ENCODE peak calls at places on chromosomes 6 and 20, in ten cellular contexts. Q, Y, A, P, D, K, W, G, B and X are unnamed samples.

GRCh38 chr6:145245119-145245518 is 490.2 kb downstream of the EPM2A start:
- DNase-seq in W (no peak), G (no peak), K (peak; percentile 33), P (no peak), D (no peak), Y (no peak), Q (no peak), B (no peak), A (no peak), X (no peak)

GRCh38 chr6:105900120-105900937 is 185.8 kb upstream of the PRDM1 start:
- DNase-seq in D (no peak), P (no peak), Q (no peak), W (no peak), Y (no peak), K (peak; percentile 18), A (no peak), G (no peak), B (no peak), X (no peak)

GRCh38 chr6:135568366-135568765 is 70.8 kb upstream of the AHI1 start:
- DNase-seq in D (peak; percentile 34), A (no peak), G (peak; percentile 46), K (peak; percentile 97), W (peak; percentile 40), Q (no peak), B (peak; percentile 26), Y (no peak), P (peak; percentile 25), X (no peak)

GRCh38 chr20:914727-915498 is 1.2 kb downstream of the ANGPT4 start:
- DNase-seq in A (no peak), Y (no peak), B (no peak), G (no peak), P (no peak), W (no peak), Q (no peak), K (no peak), D (no peak), X (no peak)

GRCh38 chr20:44747166-44748004 is 1.7 kb downstream of the KCNK15 start:
- DNase-seq in G (peak; percentile 78), Y (peak; percentile 89), W (peak; percentile 74), P (peak; percentile 74), D (peak; percentile 94), Q (peak; percentile 84), K (peak; percentile 73), A (peak; percentile 29), B (peak; percentile 84), X (peak; percentile 84)

GRCh38 chr6:170185175-170185970 is 105.5 kb downstream of the DLL1 start:
- DNase-seq in P (no peak), D (no peak), W (peak; percentile 3), A (no peak), Y (no peak), B (no peak), Q (no peak), K (no peak), G (no peak), X (no peak)

GRCh38 chr6:105795913-105796517 is 290.1 kb upstream of the PRDM1 start:
- DNase-seq in P (no peak), K (no peak), A (no peak), W (no peak), G (no peak), B (no peak), D (peak; percentile 65), Q (no peak), Y (no peak), X (no peak)

GRCh38 chr6:44609051-44609612 is 221.6 kb downstream of the CDC5L start:
- DNase-seq in K (no peak), P (no peak), W (no peak), D (no peak), B (no peak), Y (no peak), G (no peak), Q (no peak), A (no peak), X (no peak)

GRCh38 chr6:119683022-119683421 is 333.5 kb upstream of the MAN1A1 start:
- DNase-seq in W (no peak), D (no peak), Q (no peak), A (no peak), G (no peak), B (no peak), P (no peak), K (no peak), Y (no peak), X (no peak)

GRCh38 chr6:42860481-42860880 is 18.9 kb upstream of the RPL7L1 start:
- DNase-seq in Y (no peak), P (no peak), B (no peak), W (no peak), G (no peak), D (no peak), A (no peak), K (no peak), Q (no peak), X (no peak)

GRCh38 chr20:35627121-35627520 is 11.5 kb downstream of the SPAG4 start:
- DNase-seq in G (no peak), A (no peak), W (no peak), Q (no peak), B (no peak), P (no peak), Y (no peak), K (no peak), D (no peak), X (no peak)

GRCh38 chr20:35626386-35627001 is 10.9 kb downstream of the SPAG4 start:
- DNase-seq in A (no peak), K (no peak), D (no peak), P (no peak), W (no peak), G (no peak), Y (no peak), Q (no peak), B (peak; percentile 6), X (no peak)

GRCh38 chr20:35629432-35630145 is 14.0 kb downstream of the SPAG4 start:
- DNase-seq in G (no peak), W (no peak), D (no peak), P (no peak), A (no peak), K (no peak), B (no peak), Y (no peak), Q (no peak), X (no peak)

GRCh38 chr20:35621560-35621946 is 5.9 kb downstream of the SPAG4 start:
- DNase-seq in W (no peak), Q (no peak), B (no peak), Y (no peak), P (no peak), G (no peak), K (no peak), A (no peak), D (no peak), X (no peak)

DNA sequence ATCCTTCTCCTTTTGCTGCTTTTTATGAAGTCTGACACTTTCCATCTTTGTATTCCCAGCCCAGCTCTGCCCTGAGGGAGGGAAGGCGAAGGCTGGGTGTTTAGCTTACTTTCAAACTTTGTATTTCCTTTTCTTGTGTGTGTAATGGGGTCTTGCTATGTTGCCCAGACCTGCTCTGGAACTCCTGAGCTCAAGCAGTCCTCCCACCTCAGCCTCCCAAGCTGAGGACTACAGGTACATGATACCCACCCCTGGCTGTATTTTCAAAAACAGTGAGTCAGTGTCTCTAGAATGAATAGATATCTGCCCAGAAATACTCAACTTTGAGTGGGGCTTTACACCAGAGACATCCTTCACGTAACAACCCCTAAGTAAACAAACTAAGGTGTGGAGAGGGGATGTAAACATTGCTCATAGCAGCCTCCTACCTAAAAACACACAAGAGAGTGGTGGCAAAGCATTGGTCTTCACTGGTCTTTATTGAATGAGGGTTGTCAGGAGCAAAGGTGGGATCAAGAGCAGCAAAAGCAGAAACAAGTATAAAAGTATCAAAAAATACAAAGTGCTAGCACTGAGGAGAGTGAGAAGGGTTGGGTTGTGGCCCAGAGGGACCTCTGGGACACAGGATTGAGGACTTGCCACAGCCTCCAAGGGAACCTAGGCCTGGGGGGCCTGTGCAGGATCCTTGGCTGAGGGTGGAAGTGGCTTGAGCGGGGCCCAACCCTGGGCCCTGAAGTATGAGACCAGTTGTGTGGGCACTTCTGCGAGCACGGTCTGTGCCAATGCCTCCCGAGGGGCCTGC is 10.2 kb downstream of the SPAG4 start:
- DNase-seq in D (no peak), B (peak; percentile 4), Y (no peak), P (no peak), Q (no peak), K (no peak), A (no peak), G (no peak), W (no peak), X (no peak)
- H3K36me3 ChIP-seq in D (peaks cover 35% of the 10 kb centered on the region), B (peaks cover 33% of the 10 kb centered on the region), Y (peaks cover 35% of the 10 kb centered on the region), P (peaks cover 12% of the 10 kb centered on the region), Q (peaks cover 44% of the 10 kb centered on the region), K (peaks cover 51% of the 10 kb centered on the region), A (peaks cover 59% of the 10 kb centered on the region), G (peaks cover 69% of the 10 kb centered on the region), W (no peaks in the 10 kb centered on the region), X (peaks cover 20% of the 10 kb centered on the region)

GRCh38 chr20:62558779-62559178 is 83.0 kb upstream of the GATA5 start:
- DNase-seq in K (no peak), Q (peak; percentile 70), B (no peak), W (no peak), D (no peak), G (peak; percentile 90), A (no peak), P (no peak), Y (no peak), X (no peak)
- H3K36me3 ChIP-seq in K (no peaks in the 10 kb centered on the region), Q (no peaks in the 10 kb centered on the region), B (no peaks in the 10 kb centered on the region), W (no peaks in the 10 kb centered on the region), D (no peaks in the 10 kb centered on the region), G (no peaks in the 10 kb centered on the region), A (no peaks in the 10 kb centered on the region), P (no peaks in the 10 kb centered on the region), Y (no peaks in the 10 kb centered on the region), X (no peaks in the 10 kb centered on the region)

GRCh38 chr20:4174909-4175308 is 159.6 kb upstream of the RNF24 start:
- DNase-seq in D (no peak), Q (no peak), K (no peak), W (no peak), P (no peak), G (no peak), B (no peak), Y (no peak), A (no peak), X (no peak)
- H3K36me3 ChIP-seq in D (peaks cover 15% of the 10 kb centered on the region), Q (no peaks in the 10 kb centered on the region), K (peaks cover 23% of the 10 kb centered on the region), W (no peaks in the 10 kb centered on the region), P (no peaks in the 10 kb centered on the region), G (peaks cover 11% of the 10 kb centered on the region), B (no peaks in the 10 kb centered on the region), Y (peaks cover 5% of the 10 kb centered on the region), A (peaks cover 14% of the 10 kb centered on the region), X (no peaks in the 10 kb centered on the region)

GRCh38 chr20:17946040-17946439 is 22.6 kb downstream of the SNX5 start:
- DNase-seq in A (no peak), K (no peak), Y (no peak), G (no peak), P (no peak), B (no peak), D (no peak), Q (no peak), W (no peak), X (no peak)

GRCh38 chr20:17943343-17943742 is 25.3 kb downstream of the SNX5 start:
- DNase-seq in P (no peak), D (no peak), A (no peak), Y (no peak), Q (no peak), G (no peak), K (no peak), B (no peak), W (no peak), X (no peak)

GRCh38 chr20:17946572-17947473 is 21.8 kb downstream of the SNX5 start:
- DNase-seq in Y (no peak), G (no peak), A (no peak), K (no peak), P (no peak), B (no peak), W (no peak), Q (no peak), D (no peak), X (no peak)

GRCh38 chr20:17947474-17947815 is 21.1 kb downstream of the SNX5 start:
- DNase-seq in Q (no peak), G (no peak), A (no peak), W (no peak), D (no peak), B (no peak), K (no peak), Y (no peak), P (no peak), X (no peak)

GRCh38 chr20:17944854-17945474 is 23.6 kb downstream of the SNX5 start:
- DNase-seq in W (no peak), Y (no peak), P (no peak), K (no peak), G (no peak), D (no peak), B (no peak), A (no peak), Q (no peak), X (no peak)
- H3K36me3 ChIP-seq in W (no peaks in the 10 kb centered on the region), Y (peaks cover 78% of the 10 kb centered on the region), P (peaks cover 23% of the 10 kb centered on the region), K (peaks cover 90% of the 10 kb centered on the region), G (peaks cover 97% of the 10 kb centered on the region), D (peaks cover 72% of the 10 kb centered on the region), B (peaks cover 42% of the 10 kb centered on the region), A (peaks cover 63% of the 10 kb centered on the region), Q (peaks cover 80% of the 10 kb centered on the region), X (peaks cover 45% of the 10 kb centered on the region)